ENCODE peak calls at places on chromosomes 13 and 19, in four cellular contexts. U is trophoblast cell, O is H1, K is H9. L is an unnamed sample.

GRCh38 chr19:33740811-33741396 is 55.8 kb upstream of the KCTD15 start:
- DNase-seq in U (no peak), O (peak; percentile 84), K (peak; percentile 69), L (peak; percentile 0)

GRCh38 chr13:29474991-29475390 is 120.5 kb downstream of the SLC7A1 start:
- DNase-seq in U (peak; percentile 75), O (no peak), K (no peak), L (peak; percentile 86)

GRCh38 chr19:57192993-57193392 is 1.7 kb downstream of the ZNF264 start:
- DNase-seq in U (no peak), O (no peak), K (no peak), L (no peak)

GRCh38 chr13:84684804-84685203 is 802.5 kb upstream of the SLITRK1 start:
- DNase-seq in U (no peak), O (no peak), K (no peak), L (no peak)

GRCh38 chr19:1270168-1270853 is 1.2 kb downstream of the CIRBP start:
- DNase-seq in U (no peak), O (no peak), K (no peak), L (no peak)

GRCh38 chr13:23679214-23679613 is 109.0 kb downstream of the TNFRSF19 start:
- DNase-seq in U (no peak), O (no peak), K (no peak), L (peak; percentile 55)

GRCh38 chr13:21837288-21837687 is 166.4 kb downstream of the FGF9 start:
- DNase-seq in U (no peak), O (no peak), K (no peak), L (no peak)

GRCh38 chr19:37342753-37343152 is 28.1 kb upstream of the ZNF527 start:
- DNase-seq in U (no peak), O (no peak), K (no peak), L (peak; percentile 28)

GRCh38 chr13:48542581-48543341 is 9.9 kb upstream of the RCBTB2 start:
- DNase-seq in U (no peak), O (peak; percentile 49), K (peak; percentile 52), L (peak; percentile 45)

GRCh38 chr13:76884167-76884566 is 2.0 kb downstream of the KCTD12 start:
- DNase-seq in U (peak; percentile 45), O (no peak), K (peak; percentile 78), L (peak; percentile 59)

GRCh38 chr13:106100261-106100919 is 435.1 kb downstream of the EFNB2 start:
- DNase-seq in U (peak; percentile 78), O (peak; percentile 72), K (peak; percentile 91), L (no peak)

GRCh38 chr19:55485439-55486011 is 537 bp downstream of the NAT14 start:
- DNase-seq in U (no peak), O (peak; percentile 56), K (no peak), L (no peak)

GRCh38 chr19:29019403-29019802 is 193.5 kb downstream of the UQCRFS1 start:
- DNase-seq in U (no peak), O (no peak), K (no peak), L (no peak)
- H2BK12ac ChIP-seq in U (no peak overlapping the region), O (peak overlapping the region; percentile 9), K (no peak overlapping the region), L (no peak overlapping the region)

GRCh38 chr19:54137913-54138776 is 583 bp downstream of the CNOT3 start:
- DNase-seq in U (no peak), O (peak; percentile 67), K (no peak), L (no peak)

GRCh38 chr19:54136864-54137113 is 773 bp upstream of the CNOT3 start:
- DNase-seq in U (no peak), O (no peak), K (no peak), L (no peak)

GRCh38 chr19:54136086-54136863 is 1.3 kb upstream of the CNOT3 start:
- DNase-seq in U (peak; percentile 38), O (no peak), K (no peak), L (no peak)

GRCh38 chr19:54138777-54139256 is 1.3 kb downstream of the CNOT3 start:
- DNase-seq in U (no peak), O (no peak), K (no peak), L (no peak)

GRCh38 chr19:54137114-54137912 is at the start of gene CNOT3:
- DNase-seq in U (peak; percentile 100), O (peak; percentile 95), K (peak; percentile 100), L (peak; percentile 100)
- H3K4me1 ChIP-seq in U (peaks cover 11% of the 10 kb centered on the region), O (peaks cover 26% of the 10 kb centered on the region), K (no peaks in the 10 kb centered on the region), L (peaks cover 30% of the 10 kb centered on the region)

DNA sequence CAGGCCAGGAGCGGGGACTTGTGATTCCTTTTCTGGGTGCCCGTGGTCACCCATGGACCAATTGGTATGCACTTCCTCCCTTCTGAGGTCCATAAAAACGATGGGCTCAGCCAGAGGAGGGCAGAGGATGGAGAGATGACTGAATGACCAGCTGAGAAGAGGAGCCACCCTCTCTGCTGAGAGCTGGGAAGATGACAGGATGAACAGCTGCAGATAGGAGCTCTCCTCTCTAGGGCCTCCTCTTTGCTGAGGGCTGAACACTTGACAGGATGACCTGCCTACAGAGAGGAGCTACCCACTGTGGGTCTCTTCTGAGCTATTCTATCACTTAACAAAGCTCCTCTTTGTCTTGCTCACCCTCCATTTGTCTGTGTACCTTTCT is 4.1 kb downstream of the IGFL4 start:
- DNase-seq in U (no peak), O (no peak), K (no peak), L (no peak)
- H4K8ac ChIP-seq in U (no peak overlapping the region), O (peak overlapping the region; percentile 85), K (no peak overlapping the region), L (no peak overlapping the region)

GRCh38 chr19:49761625-49762311 is 1.3 kb downstream of the TSKS start:
- DNase-seq in U (peak; percentile 51), O (no peak), K (peak; percentile 57), L (no peak)
- H2BK12ac ChIP-seq in U (peak overlapping the region; percentile 92), O (no peak overlapping the region), K (peak overlapping the region; percentile 66), L (no peak overlapping the region)

GRCh38 chr19:18362934-18363542 is 22.6 kb downstream of the PGPEP1 start:
- DNase-seq in U (no peak), O (no peak), K (no peak), L (no peak)

GRCh38 chr19:18366027-18366435 is 19.9 kb upstream of the GDF15 start:
- DNase-seq in U (peak; percentile 48), O (no peak), K (no peak), L (no peak)

GRCh38 chr19:18361646-18362045 is 21.2 kb downstream of the PGPEP1 start:
- DNase-seq in U (peak; percentile 88), O (no peak), K (no peak), L (no peak)

GRCh38 chr19:18363787-18364186 is 22.2 kb upstream of the GDF15 start:
- DNase-seq in U (no peak), O (no peak), K (no peak), L (no peak)

GRCh38 chr19:18364826-18365528 is 21.0 kb upstream of the GDF15 start:
- DNase-seq in U (peak; percentile 90), O (no peak), K (no peak), L (peak; percentile 100)
- H3K4me1 ChIP-seq in U (peaks cover 34% of the 10 kb centered on the region), O (peaks cover 11% of the 10 kb centered on the region), K (peaks cover 2% of the 10 kb centered on the region), L (peaks cover 24% of the 10 kb centered on the region)

L was measured in mesenchymal stem cell.